ENCODE peak calls at places on chromosome 20, in four cellular contexts. One of them, this sample, is unnamed.

GRCh38 chr20:64055396-64055892 is 6.0 kb upstream of the SOX18 start:
- DNase-seq in activated CD4-positive, alpha-beta T cell treated with anti-CD3 and anti-CD28 coated beads for 24 hours: no peak
- DNase-seq in AG08396: no peak
- DNase-seq in amniotic stem cell: no peak
- DNase-seq in this sample: no peak

GRCh38 chr20:60065741-60066437 is 107.7 kb downstream of the CDH26 start:
- DNase-seq in amniotic stem cell: no peak
- DNase-seq in AG08396: no peak
- DNase-seq in activated CD4-positive, alpha-beta T cell treated with anti-CD3 and anti-CD28 coated beads for 24 hours: no peak
- DNase-seq in this sample: no peak

GRCh38 chr20:63134201-63134612 is 81.7 kb downstream of the YTHDF1 start:
- DNase-seq in AG08396: no peak
- DNase-seq in amniotic stem cell: no peak
- DNase-seq in activated CD4-positive, alpha-beta T cell treated with anti-CD3 and anti-CD28 coated beads for 24 hours: peak; percentile 10
- DNase-seq in this sample: no peak

GRCh38 chr20:18524646-18525045 is 16.9 kb downstream of the SEC23B start:
- DNase-seq in activated CD4-positive, alpha-beta T cell treated with anti-CD3 and anti-CD28 coated beads for 24 hours: no peak
- DNase-seq in AG08396: peak; percentile 15
- DNase-seq in amniotic stem cell: no peak
- DNase-seq in this sample: peak; percentile 12

GRCh38 chr20:20359628-20360027 is 8.3 kb upstream of the INSM1 start:
- DNase-seq in activated CD4-positive, alpha-beta T cell treated with anti-CD3 and anti-CD28 coated beads for 24 hours: no peak
- DNase-seq in AG08396: no peak
- DNase-seq in amniotic stem cell: no peak
- DNase-seq in this sample: no peak

GRCh38 chr20:1005452-1006027 is 3.4 kb upstream of the RSPO4 start:
- DNase-seq in activated CD4-positive, alpha-beta T cell treated with anti-CD3 and anti-CD28 coated beads for 24 hours: no peak
- DNase-seq in AG08396: no peak
- DNase-seq in amniotic stem cell: no peak
- DNase-seq in this sample: peak; percentile 80

GRCh38 chr20:9439806-9440205 is 74.6 kb upstream of the LAMP5 start:
- DNase-seq in AG08396: no peak
- DNase-seq in activated CD4-positive, alpha-beta T cell treated with anti-CD3 and anti-CD28 coated beads for 24 hours: no peak
- DNase-seq in amniotic stem cell: no peak
- DNase-seq in this sample: no peak

GRCh38 chr20:42635699-42636411 is 553.9 kb downstream of the PTPRT start:
- DNase-seq in activated CD4-positive, alpha-beta T cell treated with anti-CD3 and anti-CD28 coated beads for 24 hours: no peak
- DNase-seq in amniotic stem cell: no peak
- DNase-seq in AG08396: no peak
- DNase-seq in this sample: no peak

GRCh38 chr20:17856024-17856564 is 112.5 kb downstream of the SNX5 start:
- DNase-seq in amniotic stem cell: no peak
- DNase-seq in AG08396: no peak
- DNase-seq in activated CD4-positive, alpha-beta T cell treated with anti-CD3 and anti-CD28 coated beads for 24 hours: no peak
- DNase-seq in this sample: no peak

GRCh38 chr20:50838707-50839385 is 44.0 kb downstream of the BCAS4 start:
- DNase-seq in amniotic stem cell: no peak
- DNase-seq in AG08396: no peak
- DNase-seq in activated CD4-positive, alpha-beta T cell treated with anti-CD3 and anti-CD28 coated beads for 24 hours: no peak
- DNase-seq in this sample: no peak

GRCh38 chr20:64077876-64078551 is 1.3 kb downstream of the RGS19 start:
- DNase-seq in AG08396: no peak
- DNase-seq in activated CD4-positive, alpha-beta T cell treated with anti-CD3 and anti-CD28 coated beads for 24 hours: no peak
- DNase-seq in amniotic stem cell: no peak
- DNase-seq in this sample: no peak

GRCh38 chr20:35506872-35507638 is 22.4 kb downstream of the C20orf173 start:
- DNase-seq in activated CD4-positive, alpha-beta T cell treated with anti-CD3 and anti-CD28 coated beads for 24 hours: no peak
- DNase-seq in amniotic stem cell: no peak
- DNase-seq in AG08396: no peak
- DNase-seq in this sample: peak; percentile 43

GRCh38 chr20:58127731-58128130 is 100.7 kb downstream of the ANKRD60 start:
- DNase-seq in AG08396: no peak
- DNase-seq in amniotic stem cell: no peak
- DNase-seq in activated CD4-positive, alpha-beta T cell treated with anti-CD3 and anti-CD28 coated beads for 24 hours: no peak
- DNase-seq in this sample: peak; percentile 72

GRCh38 chr20:32199006-32199405 is 8.5 kb downstream of the PLAGL2 start:
- DNase-seq in AG08396: no peak
- DNase-seq in amniotic stem cell: no peak
- DNase-seq in activated CD4-positive, alpha-beta T cell treated with anti-CD3 and anti-CD28 coated beads for 24 hours: no peak
- DNase-seq in this sample: no peak

GRCh38 chr20:61765081-61765870 is 300.4 kb downstream of the TAF4 start:
- DNase-seq in amniotic stem cell: no peak
- DNase-seq in AG08396: no peak
- DNase-seq in activated CD4-positive, alpha-beta T cell treated with anti-CD3 and anti-CD28 coated beads for 24 hours: no peak
- DNase-seq in this sample: no peak

GRCh38 chr20:48880936-48881657 is 40.4 kb upstream of the ARFGEF2 start:
- DNase-seq in activated CD4-positive, alpha-beta T cell treated with anti-CD3 and anti-CD28 coated beads for 24 hours: no peak
- DNase-seq in amniotic stem cell: no peak
- DNase-seq in AG08396: no peak
- DNase-seq in this sample: no peak

GRCh38 chr20:50190251-50191064 is at the start of gene CEBPB:
- DNase-seq in activated CD4-positive, alpha-beta T cell treated with anti-CD3 and anti-CD28 coated beads for 24 hours: peak; percentile 79
- DNase-seq in AG08396: peak; percentile 97
- DNase-seq in amniotic stem cell: peak; percentile 75
- DNase-seq in this sample: peak; percentile 81

GRCh38 chr20:9977629-9978028 is 57.2 kb upstream of the ANKEF1 start:
- DNase-seq in activated CD4-positive, alpha-beta T cell treated with anti-CD3 and anti-CD28 coated beads for 24 hours: no peak
- DNase-seq in AG08396: no peak
- DNase-seq in amniotic stem cell: no peak
- DNase-seq in this sample: no peak

GRCh38 chr20:62898970-62899632 is 27.2 kb downstream of the DIDO1 start:
- DNase-seq in amniotic stem cell: no peak
- DNase-seq in activated CD4-positive, alpha-beta T cell treated with anti-CD3 and anti-CD28 coated beads for 24 hours: no peak
- DNase-seq in AG08396: no peak
- DNase-seq in this sample: no peak

GRCh38 chr20:24672886-24673677 is 203.7 kb downstream of the SYNDIG1 start:
- DNase-seq in activated CD4-positive, alpha-beta T cell treated with anti-CD3 and anti-CD28 coated beads for 24 hours: no peak
- DNase-seq in AG08396: peak; percentile 92
- DNase-seq in amniotic stem cell: peak; percentile 78
- DNase-seq in this sample: peak; percentile 82

GRCh38 chr20:39299783-39300182 is 337.6 kb downstream of the DHX35 start:
- DNase-seq in AG08396: no peak
- DNase-seq in activated CD4-positive, alpha-beta T cell treated with anti-CD3 and anti-CD28 coated beads for 24 hours: no peak
- DNase-seq in amniotic stem cell: no peak
- DNase-seq in this sample: no peak

GRCh38 chr20:823326-823902 is 10.1 kb upstream of the FAM110A start:
- DNase-seq in AG08396: no peak
- DNase-seq in activated CD4-positive, alpha-beta T cell treated with anti-CD3 and anti-CD28 coated beads for 24 hours: no peak
- DNase-seq in amniotic stem cell: no peak
- DNase-seq in this sample: no peak

GRCh38 chr20:431012-431904 is 23.2 kb downstream of the RBCK1 start:
- DNase-seq in activated CD4-positive, alpha-beta T cell treated with anti-CD3 and anti-CD28 coated beads for 24 hours: no peak
- DNase-seq in AG08396: peak; percentile 78
- DNase-seq in amniotic stem cell: peak; percentile 50
- DNase-seq in this sample: no peak